ENCODE peak calls at places on chromosomes 4 and X, in seven cellular contexts. W is T-helper 1 cell, G is HT1080, I is progenitor cell of endocrine pancreas, K is amygdala, A is AG09319, Q is DMS153. N is an unnamed sample.

GRCh38 chr4:163157157-163157556 is 9.5 kb downstream of the NAF1 start:
- DNase-seq in W (no peak), G (no peak), I (no peak), K (no peak), A (no peak), Q (no peak), N (no peak)

GRCh38 chrX:132001127-132001526 is 22.0 kb upstream of the STK26 start:
- DNase-seq in W (no peak), G (no peak), I (no peak), K (no peak), A (no peak), Q (no peak), N (no peak)

GRCh38 chr4:141560056-141560455 is 76.3 kb upstream of the IL15 start:
- DNase-seq in W (no peak), G (no peak), I (no peak), K (no peak), A (no peak), Q (no peak), N (no peak)

GRCh38 chr4:6121276-6121850 is 79.0 kb downstream of the JAKMIP1 start:
- DNase-seq in W (no peak), G (no peak), I (no peak), K (no peak), A (no peak), Q (no peak), N (no peak)

GRCh38 chrX:110050885-110051284 is 48.0 kb downstream of the TMEM164 start:
- DNase-seq in W (no peak), G (no peak), I (no peak), K (no peak), A (no peak), Q (no peak), N (no peak)

GRCh38 chrX:23592741-23593140 is 74.6 kb upstream of the PRDX4 start:
- DNase-seq in W (no peak), G (no peak), I (no peak), K (no peak), A (no peak), Q (no peak), N (no peak)

GRCh38 chr4:104073245-104073644 is 353.5 kb upstream of the TACR3 start:
- DNase-seq in W (no peak), G (no peak), I (no peak), K (no peak), A (no peak), Q (no peak), N (no peak)

GRCh38 chrX:119481218-119481875 is 13.1 kb downstream of the SLC25A5 start:
- DNase-seq in W (no peak), G (no peak), I (no peak), K (no peak), A (no peak), Q (peak), N (no peak)

GRCh38 chrX:111615227-111615626 is 65.7 kb upstream of the ALG13 start:
- DNase-seq in W (no peak), G (no peak), I (no peak), K (no peak), A (no peak), Q (no peak), N (no peak)

GRCh38 chrX:155857561-155857960 is 23.6 kb upstream of the VAMP7 start:
- DNase-seq in W (no peak), G (peak), I (no peak), K (no peak), A (no peak), Q (no peak), N (no peak)

GRCh38 chrX:47579537-47579936 is 2.7 kb upstream of the TIMP1 start:
- DNase-seq in W (no peak), G (peak), I (no peak), K (no peak), A (no peak), Q (no peak), N (no peak)

GRCh38 chrX:2387614-2388239 is 113.0 kb downstream of the DHRSX start:
- DNase-seq in W (no peak), G (peak), I (no peak), K (no peak), A (no peak), Q (no peak), N (no peak)